ENCODE peak calls at places on chromosome 9, in ten cellular contexts. One of them, this sample, is unnamed.

GRCh38 chr9:13228431-13228830 is 51.1 kb downstream of the MPDZ start:
- DNase-seq in stimulated activated naive CD8-positive, alpha-beta T cell treated with anti-CD3 and anti-CD28 coated beads, Interleukin-15, Interleukin-2, amounts not matched to agents 100 U/mL and 50 U/mL, for 24 hours: no peak
- DNase-seq in NAMALWA: no peak
- DNase-seq in EL: no peak
- DNase-seq in fibroblast of mammary gland: peak
- DNase-seq in stimulated activated CD4-positive, alpha-beta T cell treated with anti-CD3 and anti-CD28 coated beads, TNF-alpha, amount 100 ng/mL, for 1 hour: no peak
- DNase-seq in AG09319: no peak
- DNase-seq in NCI-H748 treated with DMSO at 0.1 percent for 48 hours: no peak
- DNase-seq in HuH-7: no peak
- DNase-seq in GM10248: no peak
- DNase-seq in this sample: no peak

GRCh38 chr9:93677061-93677571 is 100.7 kb downstream of the PHF2 start:
- DNase-seq in EL: no peak
- DNase-seq in stimulated activated naive CD8-positive, alpha-beta T cell treated with anti-CD3 and anti-CD28 coated beads, Interleukin-15, Interleukin-2, amounts not matched to agents 100 U/mL and 50 U/mL, for 24 hours: peak
- DNase-seq in AG09319: no peak
- DNase-seq in NCI-H748 treated with DMSO at 0.1 percent for 48 hours: no peak
- DNase-seq in GM10248: no peak
- DNase-seq in NAMALWA: no peak
- DNase-seq in fibroblast of mammary gland: no peak
- DNase-seq in HuH-7: no peak
- DNase-seq in stimulated activated CD4-positive, alpha-beta T cell treated with anti-CD3 and anti-CD28 coated beads, TNF-alpha, amount 100 ng/mL, for 1 hour: no peak
- DNase-seq in this sample: no peak

GRCh38 chr9:123350590-123351310 is 5.2 kb upstream of the CRB2 start:
- DNase-seq in GM10248: no peak
- DNase-seq in HuH-7: no peak
- DNase-seq in fibroblast of mammary gland: no peak
- DNase-seq in EL: no peak
- DNase-seq in NCI-H748 treated with DMSO at 0.1 percent for 48 hours: no peak
- DNase-seq in AG09319: no peak
- DNase-seq in stimulated activated CD4-positive, alpha-beta T cell treated with anti-CD3 and anti-CD28 coated beads, TNF-alpha, amount 100 ng/mL, for 1 hour: no peak
- DNase-seq in NAMALWA: no peak
- DNase-seq in stimulated activated naive CD8-positive, alpha-beta T cell treated with anti-CD3 and anti-CD28 coated beads, Interleukin-15, Interleukin-2, amounts not matched to agents 100 U/mL and 50 U/mL, for 24 hours: no peak
- DNase-seq in this sample: no peak

GRCh38 chr9:70374962-70375618 is 39.4 kb downstream of the KLF9 start:
- DNase-seq in GM10248: no peak
- DNase-seq in AG09319: no peak
- DNase-seq in stimulated activated CD4-positive, alpha-beta T cell treated with anti-CD3 and anti-CD28 coated beads, TNF-alpha, amount 100 ng/mL, for 1 hour: no peak
- DNase-seq in HuH-7: no peak
- DNase-seq in NAMALWA: no peak
- DNase-seq in fibroblast of mammary gland: no peak
- DNase-seq in stimulated activated naive CD8-positive, alpha-beta T cell treated with anti-CD3 and anti-CD28 coated beads, Interleukin-15, Interleukin-2, amounts not matched to agents 100 U/mL and 50 U/mL, for 24 hours: no peak
- DNase-seq in NCI-H748 treated with DMSO at 0.1 percent for 48 hours: no peak
- DNase-seq in EL: no peak
- DNase-seq in this sample: no peak

GRCh38 chr9:73219985-73220626 is 68.4 kb downstream of the ANXA1 start:
- DNase-seq in fibroblast of mammary gland: peak
- DNase-seq in NCI-H748 treated with DMSO at 0.1 percent for 48 hours: no peak
- DNase-seq in HuH-7: no peak
- DNase-seq in NAMALWA: no peak
- DNase-seq in stimulated activated naive CD8-positive, alpha-beta T cell treated with anti-CD3 and anti-CD28 coated beads, Interleukin-15, Interleukin-2, amounts not matched to agents 100 U/mL and 50 U/mL, for 24 hours: peak
- DNase-seq in stimulated activated CD4-positive, alpha-beta T cell treated with anti-CD3 and anti-CD28 coated beads, TNF-alpha, amount 100 ng/mL, for 1 hour: no peak
- DNase-seq in GM10248: peak
- DNase-seq in AG09319: no peak
- DNase-seq in EL: peak
- DNase-seq in this sample: no peak

GRCh38 chr9:99197987-99198386 is 23.8 kb downstream of the ALG2 start:
- DNase-seq in stimulated activated CD4-positive, alpha-beta T cell treated with anti-CD3 and anti-CD28 coated beads, TNF-alpha, amount 100 ng/mL, for 1 hour: no peak
- DNase-seq in stimulated activated naive CD8-positive, alpha-beta T cell treated with anti-CD3 and anti-CD28 coated beads, Interleukin-15, Interleukin-2, amounts not matched to agents 100 U/mL and 50 U/mL, for 24 hours: no peak
- DNase-seq in NAMALWA: no peak
- DNase-seq in NCI-H748 treated with DMSO at 0.1 percent for 48 hours: no peak
- DNase-seq in GM10248: no peak
- DNase-seq in EL: no peak
- DNase-seq in AG09319: no peak
- DNase-seq in HuH-7: no peak
- DNase-seq in fibroblast of mammary gland: no peak
- DNase-seq in this sample: no peak

GRCh38 chr9:130715270-130716077 is 21.9 kb downstream of the EXOSC2 start:
- DNase-seq in stimulated activated CD4-positive, alpha-beta T cell treated with anti-CD3 and anti-CD28 coated beads, TNF-alpha, amount 100 ng/mL, for 1 hour: no peak
- DNase-seq in fibroblast of mammary gland: peak
- DNase-seq in HuH-7: no peak
- DNase-seq in AG09319: no peak
- DNase-seq in EL: peak
- DNase-seq in NCI-H748 treated with DMSO at 0.1 percent for 48 hours: no peak
- DNase-seq in GM10248: no peak
- DNase-seq in stimulated activated naive CD8-positive, alpha-beta T cell treated with anti-CD3 and anti-CD28 coated beads, Interleukin-15, Interleukin-2, amounts not matched to agents 100 U/mL and 50 U/mL, for 24 hours: no peak
- DNase-seq in NAMALWA: no peak
- DNase-seq in this sample: no peak

GRCh38 chr9:116288658-116289057 is 135.1 kb downstream of the PAPPA start:
- DNase-seq in AG09319: peak
- DNase-seq in EL: peak
- DNase-seq in HuH-7: no peak
- DNase-seq in NCI-H748 treated with DMSO at 0.1 percent for 48 hours: no peak
- DNase-seq in GM10248: no peak
- DNase-seq in stimulated activated CD4-positive, alpha-beta T cell treated with anti-CD3 and anti-CD28 coated beads, TNF-alpha, amount 100 ng/mL, for 1 hour: no peak
- DNase-seq in fibroblast of mammary gland: peak
- DNase-seq in NAMALWA: no peak
- DNase-seq in stimulated activated naive CD8-positive, alpha-beta T cell treated with anti-CD3 and anti-CD28 coated beads, Interleukin-15, Interleukin-2, amounts not matched to agents 100 U/mL and 50 U/mL, for 24 hours: no peak
- DNase-seq in this sample: peak

GRCh38 chr9:20462410-20462809 is 159.9 kb downstream of the MLLT3 start:
- DNase-seq in fibroblast of mammary gland: no peak
- DNase-seq in stimulated activated CD4-positive, alpha-beta T cell treated with anti-CD3 and anti-CD28 coated beads, TNF-alpha, amount 100 ng/mL, for 1 hour: no peak
- DNase-seq in GM10248: no peak
- DNase-seq in NCI-H748 treated with DMSO at 0.1 percent for 48 hours: no peak
- DNase-seq in AG09319: no peak
- DNase-seq in EL: no peak
- DNase-seq in stimulated activated naive CD8-positive, alpha-beta T cell treated with anti-CD3 and anti-CD28 coated beads, Interleukin-15, Interleukin-2, amounts not matched to agents 100 U/mL and 50 U/mL, for 24 hours: no peak
- DNase-seq in NAMALWA: peak
- DNase-seq in HuH-7: no peak
- DNase-seq in this sample: no peak

GRCh38 chr9:14704281-14704680 is 11.0 kb upstream of the ZDHHC21 start:
- DNase-seq in NAMALWA: no peak
- DNase-seq in fibroblast of mammary gland: no peak
- DNase-seq in stimulated activated naive CD8-positive, alpha-beta T cell treated with anti-CD3 and anti-CD28 coated beads, Interleukin-15, Interleukin-2, amounts not matched to agents 100 U/mL and 50 U/mL, for 24 hours: no peak
- DNase-seq in EL: no peak
- DNase-seq in GM10248: no peak
- DNase-seq in HuH-7: no peak
- DNase-seq in stimulated activated CD4-positive, alpha-beta T cell treated with anti-CD3 and anti-CD28 coated beads, TNF-alpha, amount 100 ng/mL, for 1 hour: no peak
- DNase-seq in AG09319: no peak
- DNase-seq in NCI-H748 treated with DMSO at 0.1 percent for 48 hours: no peak
- DNase-seq in this sample: no peak

This sample was measured in RPMI8226.